ENCODE peak calls at places on chromosomes 12 and 14, in six cellular contexts. L, T, A, D, U and N are unnamed samples. For H3K9me3, the result is how much of the 10 kb centered on the place peaks cover.

GRCh38 chr12:673849-674248 is 10.6 kb upstream of the NINJ2 start:
- DNase-seq in L (no peak), T (no peak), A (no peak), D (no peak), U (no peak), N (no peak)

GRCh38 chr14:74437654-74438053 is 11.6 kb upstream of the SYNDIG1L start:
- DNase-seq in L (no peak), T (no peak), A (no peak), D (no peak), U (no peak), N (no peak)

GRCh38 chr14:101043891-101044290 is 140.4 kb upstream of the RTL1 start:
- DNase-seq in L (no peak), T (no peak), A (no peak), D (no peak), U (no peak), N (no peak)

GRCh38 chr12:13258212-13258611 is 61.7 kb downstream of the EMP1 start:
- DNase-seq in L (no peak), T (no peak), A (no peak), D (no peak), U (no peak), N (no peak)

GRCh38 chr12:18139254-18139653 is 49.3 kb upstream of the RERGL start:
- DNase-seq in L (no peak), T (no peak), A (no peak), D (no peak), U (no peak), N (no peak)

GRCh38 chr12:120118710-120119097 is 2.2 kb upstream of the RAB35 start:
- DNase-seq in L (no peak), T (no peak), A (no peak), D (no peak), U (no peak), N (no peak)

GRCh38 chr12:96047621-96048211 is 12.3 kb upstream of the LTA4H start:
- DNase-seq in L (peak), T (no peak), A (no peak), D (no peak), U (peak), N (no peak)

GRCh38 chr12:102964872-102965271 is 7.4 kb downstream of the ASCL1 start:
- DNase-seq in L (no peak), T (no peak), A (no peak), D (peak), U (peak), N (peak)

GRCh38 chr12:119461815-119462214 is 127.3 kb downstream of the CCDC60 start:
- DNase-seq in L (no peak), T (no peak), A (no peak), D (no peak), U (no peak), N (no peak)

GRCh38 chr12:52063986-52064649 is 5.7 kb upstream of the ATG101 start:
- DNase-seq in L (no peak), T (no peak), A (no peak), D (no peak), U (peak), N (no peak)

GRCh38 chr12:123150273-123150803 is 552 bp downstream of the PITPNM2 start:
- DNase-seq in L (no peak), T (peak), A (no peak), D (no peak), U (peak), N (no peak)

GRCh38 chr12:13505224-13505623 is 308.7 kb downstream of the EMP1 start:
- DNase-seq in L (no peak), T (no peak), A (no peak), D (no peak), U (no peak), N (no peak)

GRCh38 chr14:41037388-41037787 is 569.3 kb upstream of the LRFN5 start:
- DNase-seq in L (no peak), T (no peak), A (no peak), D (no peak), U (no peak), N (no peak)
- H3K9me3 ChIP-seq in L (under half), T (under half), A (under half), D (under half), U (under half), N (under half)

DNA sequence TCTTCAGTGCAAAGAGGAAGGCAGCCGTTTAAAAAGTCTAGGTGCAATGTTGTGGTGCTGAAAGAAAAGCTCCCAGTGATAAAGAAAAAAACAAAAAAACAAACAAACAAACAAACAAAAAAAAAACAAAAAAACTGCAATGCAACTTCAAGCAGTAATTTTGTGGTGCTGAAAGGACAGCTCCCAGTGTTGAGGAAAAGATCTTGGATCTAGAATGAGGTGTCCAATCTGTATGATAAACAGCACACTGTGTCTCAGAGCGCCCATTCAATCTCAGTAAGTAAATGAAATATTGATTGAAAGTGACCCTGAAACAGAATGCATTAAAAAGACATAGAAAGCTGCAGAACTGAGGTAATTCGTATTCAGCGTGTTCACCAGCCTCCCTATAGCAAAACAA is 153.1 kb downstream of the NOVA1 start:
- DNase-seq in L (no peak), T (peak), A (no peak), D (no peak), U (no peak), N (no peak)
- H3K9me3 ChIP-seq in L (under half), T (under half), A (under half), D (under half), U (under half), N (under half)

GRCh38 chr12:132354211-132354981 is 25.0 kb upstream of the GALNT9 start:
- DNase-seq in L (no peak), T (no peak), A (no peak), D (no peak), U (no peak), N (no peak)

GRCh38 chr12:132351751-132352495 is 22.5 kb upstream of the GALNT9 start:
- DNase-seq in L (no peak), T (no peak), A (no peak), D (no peak), U (no peak), N (no peak)

GRCh38 chr12:132353811-132354210 is 24.4 kb upstream of the GALNT9 start:
- DNase-seq in L (no peak), T (peak), A (no peak), D (no peak), U (no peak), N (no peak)

GRCh38 chr12:132354982-132355680 is 25.7 kb upstream of the GALNT9 start:
- DNase-seq in L (no peak), T (no peak), A (no peak), D (no peak), U (no peak), N (no peak)

GRCh38 chr12:132352896-132353800 is 23.8 kb upstream of the GALNT9 start:
- DNase-seq in L (no peak), T (peak), A (no peak), D (peak), U (no peak), N (no peak)
- H3K9me3 ChIP-seq in L (under half), T (under half), A (under half), D (under half), U (under half), N (under half)

GRCh38 chr12:106323537-106323936 is 21.0 kb downstream of the TCP11L2 start:
- DNase-seq in L (no peak), T (no peak), A (no peak), D (no peak), U (no peak), N (no peak)
- H3K9me3 ChIP-seq in L (under half), T (under half), A (under half), D (under half), U (under half), N (under half)

GRCh38 chr14:106029959-106030358 is 503.6 kb downstream of the TMEM121 start:
- DNase-seq in L (no peak), T (no peak), A (no peak), D (no peak), U (no peak), N (no peak)
- H3K9me3 ChIP-seq in L (under half), T (under half), A (under half), D (half or more), U (under half), N (under half)